ENCODE peak calls at places on chromosomes 6 and 20, in nine cellular contexts. F is thoracic aorta; H is OCI-LY7; C is stimulated activated CD4-positive, alpha-beta T cell treated with anti-CD3 and anti-CD28 coated beads, TNF-alpha, amount 100 ng/mL, for 24 hours; P is colonic mucosa; Y is nucleus accumbens; D is iPS DF 6.9; K is dorsolateral prefrontal cortex; R is ecto neural progenitor cell. N is an unnamed sample.

GRCh38 chr6:96468681-96469224 is 52.9 kb upstream of the UFL1 start:
- DNase-seq in P (no peak), K (no peak), R (no peak), H (peak; percentile 14), Y (no peak), F (no peak), D (no peak), C (no peak), N (no peak)

GRCh38 chr20:49510562-49511117 is 28.2 kb upstream of the KCNB1 start:
- DNase-seq in R (no peak), C (no peak), P (peak; percentile 27), D (no peak), K (no peak), F (no peak), Y (no peak), H (no peak), N (no peak)

GRCh38 chr6:16391451-16391912 is 153.1 kb downstream of the GMPR start:
- DNase-seq in P (no peak), K (no peak), Y (no peak), H (no peak), R (no peak), C (no peak), D (no peak), F (no peak), N (no peak)

GRCh38 chr6:43968110-43968965 is 158.9 kb downstream of the MRPL14 start:
- DNase-seq in R (peak; percentile 69), F (no peak), Y (no peak), D (no peak), C (no peak), P (no peak), H (no peak), K (no peak), N (no peak)

GRCh38 chr20:49603209-49603627 is 35.3 kb upstream of the PTGIS start:
- DNase-seq in F (no peak), Y (no peak), D (no peak), H (peak; percentile 62), P (no peak), K (no peak), C (no peak), R (no peak), N (peak; percentile 26)

GRCh38 chr6:111555041-111555440 is 50.6 kb downstream of the TRAF3IP2 start:
- DNase-seq in F (no peak), R (no peak), Y (no peak), K (no peak), C (no peak), D (no peak), H (no peak), P (no peak), N (no peak)

GRCh38 chr6:85044336-85044735 is 279.9 kb upstream of the TBX18 start:
- DNase-seq in Y (no peak), K (no peak), P (no peak), F (no peak), H (no peak), R (no peak), C (no peak), D (no peak), N (no peak)

GRCh38 chr20:58293453-58293852 is 16.1 kb upstream of the RAB22A start:
- DNase-seq in D (no peak), C (no peak), H (peak; percentile 30), Y (no peak), F (no peak), K (no peak), R (peak; percentile 74), P (no peak), N (no peak)

GRCh38 chr20:40195742-40196141 is 493.3 kb downstream of the MAFB start:
- DNase-seq in R (no peak), C (no peak), D (no peak), K (no peak), H (no peak), P (no peak), Y (no peak), F (no peak), N (no peak)

GRCh38 chr20:61852268-61853072 is 213.2 kb downstream of the TAF4 start:
- DNase-seq in Y (no peak), K (no peak), H (no peak), R (no peak), P (no peak), C (no peak), D (no peak), F (no peak), N (no peak)

GRCh38 chr6:193773-194310 is 98.4 kb upstream of the DUSP22 start:
- DNase-seq in R (no peak), D (no peak), K (no peak), P (no peak), H (peak; percentile 72), F (no peak), Y (no peak), C (peak; percentile 27), N (no peak)

GRCh38 chr6:52976591-52977035 is 18.5 kb downstream of the GSTA4 start:
- DNase-seq in R (no peak), F (no peak), Y (no peak), C (peak; percentile 34), D (no peak), H (no peak), K (no peak), P (no peak), N (peak; percentile 70)

GRCh38 chr6:115729036-115729435 is 331.7 kb downstream of the FRK start:
- DNase-seq in F (no peak), R (no peak), K (no peak), P (no peak), C (no peak), D (no peak), Y (no peak), H (no peak), N (no peak)

GRCh38 chr6:104796031-104796785 is 63.5 kb downstream of the HACE1 start:
- DNase-seq in H (no peak), Y (no peak), C (no peak), K (no peak), F (no peak), R (no peak), P (no peak), D (no peak), N (no peak)

GRCh38 chr20:44800398-44801046 is 9.8 kb downstream of the RIMS4 start:
- DNase-seq in F (no peak), R (no peak), Y (no peak), C (no peak), P (no peak), D (no peak), K (no peak), H (peak; percentile 8), N (no peak)

GRCh38 chr6:151493495-151494234 is at the start of gene CCDC170:
- DNase-seq in H (no peak), K (peak; percentile 22), D (no peak), P (peak; percentile 26), Y (no peak), C (no peak), R (peak; percentile 82), F (no peak), N (peak; percentile 39)

GRCh38 chr6:30508890-30509736 is 19.8 kb downstream of the HLA-E start:
- DNase-seq in F (no peak), R (no peak), H (peak; percentile 76), P (no peak), Y (no peak), C (no peak), K (no peak), D (no peak), N (peak; percentile 93)

GRCh38 chr6:37667050-37667814 is 30.5 kb downstream of the MDGA1 start:
- DNase-seq in R (no peak), D (no peak), C (no peak), P (no peak), K (no peak), H (no peak), Y (no peak), F (no peak), N (no peak)

GRCh38 chr6:130964808-130965604 is 98.0 kb downstream of the EPB41L2 start:
- DNase-seq in D (no peak), C (no peak), R (no peak), Y (no peak), H (no peak), F (no peak), P (no peak), K (no peak), N (no peak)

N was measured in MV-4-11.